ENCODE peak calls at places on chromosomes 16 and 17, in nine cellular contexts. J is kidney epithelial cell, B is mammary epithelial cell, C is AG04450, T is heart left ventricle, M is esophagus squamous epithelium, V is fibroblast of lung, Q is colonic mucosa, X is fibroblast of pulmonary artery. Z is an unnamed sample.

GRCh38 chr17:50339381-50339780 is 6.5 kb upstream of the XYLT2 start:
- DNase-seq in X (no peak), C (no peak), M (no peak), B (no peak), V (no peak), J (no peak), Q (no peak), T (no peak), Z (peak)

GRCh38 chr17:32206816-32207215 is 58.8 kb upstream of the RHBDL3 start:
- DNase-seq in Q (no peak), M (no peak), C (peak), T (no peak), V (peak), J (no peak), B (no peak), X (peak), Z (peak)

GRCh38 chr16:53334581-53334980 is 99.7 kb upstream of the RBL2 start:
- DNase-seq in Q (no peak), T (no peak), M (no peak), B (no peak), V (no peak), X (no peak), C (no peak), J (no peak), Z (no peak)

GRCh38 chr16:68309798-68310197 is 948 bp downstream of the SLC7A6OS start:
- DNase-seq in V (no peak), C (no peak), B (no peak), T (no peak), J (no peak), X (no peak), M (no peak), Q (no peak), Z (no peak)

GRCh38 chr16:82658796-82659195 is 32.0 kb downstream of the CDH13 start:
- DNase-seq in V (no peak), M (no peak), C (no peak), T (no peak), B (no peak), J (no peak), X (no peak), Q (no peak), Z (no peak)

GRCh38 chr17:18026408-18026776 is 12.6 kb downstream of the ATPAF2 start:
- DNase-seq in T (peak), X (peak), J (no peak), M (no peak), V (peak), B (peak), Q (no peak), C (no peak), Z (peak)

GRCh38 chr17:42287305-42288077 is 807 bp upstream of the STAT5A start:
- DNase-seq in M (no peak), J (no peak), B (no peak), Q (peak), X (no peak), V (no peak), T (peak), C (no peak), Z (no peak)

GRCh38 chr16:48282636-48283263 is 35.4 kb upstream of the ABCC11 start:
- DNase-seq in V (peak), J (no peak), Q (no peak), C (no peak), B (no peak), T (no peak), M (no peak), X (peak), Z (no peak)

GRCh38 chr17:2457913-2458312 is 53.8 kb downstream of the METTL16 start:
- DNase-seq in M (no peak), Q (no peak), X (no peak), T (no peak), V (no peak), C (no peak), J (no peak), B (no peak), Z (no peak)

GRCh38 chr16:24931091-24931490 is 84.1 kb downstream of the ARHGAP17 start:
- DNase-seq in C (no peak), M (no peak), J (no peak), V (no peak), B (no peak), T (no peak), X (no peak), Q (no peak), Z (no peak)

GRCh38 chr16:26668026-26668425 is 398.7 kb upstream of the C16orf82 start:
- DNase-seq in B (no peak), V (no peak), X (no peak), M (no peak), Q (no peak), J (no peak), T (no peak), C (no peak), Z (no peak)

GRCh38 chr17:81508639-81509047 is 4.0 kb downstream of the ACTG1 start:
- DNase-seq in B (peak), V (peak), M (no peak), J (no peak), C (no peak), Q (no peak), T (no peak), X (peak), Z (peak)

GRCh38 chr16:80994451-80994850 is 12.2 kb downstream of the CMC2 start:
- DNase-seq in C (no peak), B (no peak), V (peak), M (no peak), T (no peak), X (peak), Q (no peak), J (no peak), Z (peak)

GRCh38 chr16:20903116-20903888 is 2.7 kb downstream of the LYRM1 start:
- DNase-seq in V (no peak), T (no peak), C (no peak), B (no peak), X (no peak), M (no peak), J (no peak), Q (no peak), Z (no peak)

GRCh38 chr17:14143678-14144077 is 74.4 kb downstream of the COX10 start:
- DNase-seq in V (peak), C (no peak), T (no peak), X (no peak), M (no peak), J (no peak), Q (peak), B (peak), Z (peak)

GRCh38 chr16:85571813-85572619 is 41.1 kb upstream of the GSE1 start:
- DNase-seq in V (no peak), C (no peak), T (no peak), M (no peak), X (no peak), J (no peak), B (no peak), Q (no peak), Z (no peak)

GRCh38 chr16:48054881-48055601 is 100.8 kb downstream of the ABCC12 start:
- DNase-seq in Q (peak), J (peak), T (peak), V (peak), B (peak), C (peak), X (peak), M (no peak), Z (peak)

DNA sequence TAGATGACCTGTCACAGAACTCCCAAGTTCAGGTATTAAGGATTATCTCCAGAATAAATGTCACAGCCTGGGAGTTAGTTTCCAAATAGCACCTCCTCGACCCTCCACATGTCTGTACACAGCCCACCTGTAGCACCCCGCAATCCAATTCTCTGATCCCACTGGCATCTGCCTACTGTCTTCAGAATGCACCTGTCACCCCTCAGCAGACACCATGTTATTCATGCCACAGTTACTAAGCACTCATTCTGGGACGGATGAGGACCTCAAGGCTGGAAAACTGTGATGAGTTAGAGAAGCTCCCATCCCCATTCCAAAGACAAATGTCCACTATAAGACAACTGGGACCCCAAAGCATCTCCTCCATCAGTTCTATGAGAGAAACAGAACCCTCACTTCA is 7.8 kb downstream of the EMP2 start:
- DNase-seq in J (no peak), B (no peak), C (no peak), V (no peak), T (no peak), M (no peak), Q (no peak), X (no peak), Z (no peak)
- H3K4me3 ChIP-seq in J (no peak), B (no peak), C (no peak), V (no peak), T (no peak), M (no peak), Q (no peak), X (no peak), Z (no peak)

GRCh38 chr17:45398800-45399199 is 33.9 kb downstream of the ARHGAP27 start:
- DNase-seq in V (no peak), Q (no peak), C (no peak), M (no peak), J (no peak), B (no peak), T (no peak), X (no peak), Z (no peak)
- TF ChIP-seq CTCF in V (no peak), Q (no peak), C (peak), M (no peak), J (no peak), B (no peak), T (peak), X (no peak), Z (no peak)

DNA sequence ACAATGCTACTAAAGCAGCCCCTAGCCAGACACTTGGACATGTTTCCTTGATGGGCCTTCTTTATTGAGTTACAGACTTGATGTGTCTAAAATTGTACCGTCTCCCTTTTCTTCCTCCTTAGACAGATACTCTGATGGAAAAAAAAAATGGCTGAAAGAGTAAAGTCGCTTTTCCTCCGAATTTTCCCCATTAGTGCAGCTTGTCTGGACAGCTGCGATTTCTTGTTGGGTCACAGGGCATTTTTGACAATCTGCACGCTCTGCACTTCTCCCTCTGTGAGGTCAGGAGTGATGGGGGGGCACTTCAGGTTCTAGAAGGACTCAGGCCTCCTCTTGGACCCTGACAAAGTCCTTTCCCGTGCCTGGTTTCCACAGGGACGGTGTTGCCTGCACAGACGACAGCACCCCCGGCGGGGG is 968 bp upstream of the PRKAR1A start:
- DNase-seq in B (no peak), M (no peak), J (no peak), V (no peak), T (no peak), Q (peak), C (no peak), X (no peak), Z (no peak)
- H3K4me3 ChIP-seq in B (peak), M (peak), J (peak), V (peak), T (peak), Q (peak), C (peak), X (peak), Z (peak)

DNA sequence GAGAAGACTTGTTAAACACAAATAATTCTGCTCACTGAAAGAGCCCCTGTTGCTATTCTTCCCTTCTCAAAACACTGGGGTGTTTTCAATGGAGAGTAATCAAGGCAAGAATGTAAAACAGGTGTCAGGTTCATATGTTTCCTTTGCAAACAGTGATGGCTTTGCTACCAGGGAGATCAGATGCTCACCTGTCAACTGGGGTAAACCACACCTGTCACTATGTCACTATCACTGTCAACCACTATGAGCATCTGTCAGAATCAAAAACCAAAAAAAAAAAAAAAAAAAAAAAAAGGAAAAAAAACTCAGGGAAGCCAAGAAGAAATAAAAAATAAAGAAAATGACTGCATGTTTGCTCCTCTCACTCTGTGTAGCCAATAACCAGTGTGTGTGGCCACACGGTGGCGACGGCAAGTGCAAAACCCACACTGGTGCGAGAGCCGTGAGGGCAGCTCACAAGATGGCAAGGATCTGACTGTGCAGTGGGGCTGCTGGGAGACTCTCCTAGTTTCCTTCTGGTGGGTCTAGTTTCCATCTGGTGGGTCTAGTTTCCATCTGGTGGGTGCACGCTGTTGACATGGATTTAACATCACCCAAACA is 22.7 kb downstream of the USP22 start:
- DNase-seq in T (no peak), Q (no peak), V (no peak), B (no peak), X (peak), J (no peak), C (no peak), M (no peak), Z (peak)
- TF ChIP-seq CTCF in T (peak), Q (no peak), V (peak), B (peak), X (peak), J (peak), C (peak), M (peak), Z (peak)